ENCODE peak calls at places on chromosomes 7 and 10, in four cellular contexts. One of them, this sample, is unnamed.

GRCh38 chr10:120971671-120972070 is 120.5 kb downstream of the WDR11 start:
- DNase-seq in stomach: no peak
- DNase-seq in gastrocnemius medialis: no peak
- DNase-seq in NB4: no peak
- DNase-seq in this sample: no peak

GRCh38 chr7:157738064-157738460 is 401.3 kb downstream of the DNAJB6 start:
- DNase-seq in stomach: no peak
- DNase-seq in gastrocnemius medialis: no peak
- DNase-seq in NB4: no peak
- DNase-seq in this sample: no peak

GRCh38 chr10:4512557-4513286 is 313.3 kb upstream of the AKR1E2 start:
- DNase-seq in stomach: peak
- DNase-seq in gastrocnemius medialis: peak
- DNase-seq in NB4: peak
- DNase-seq in this sample: peak

GRCh38 chr10:117745301-117745700 is 202.8 kb downstream of the EMX2 start:
- DNase-seq in stomach: no peak
- DNase-seq in gastrocnemius medialis: no peak
- DNase-seq in NB4: no peak
- DNase-seq in this sample: no peak

GRCh38 chr10:107340345-107340744 is 175.8 kb upstream of the SORCS1 start:
- DNase-seq in stomach: no peak
- DNase-seq in gastrocnemius medialis: no peak
- DNase-seq in NB4: peak
- DNase-seq in this sample: no peak

GRCh38 chr7:6392712-6393666 is 54.8 kb downstream of the DAGLB start:
- DNase-seq in stomach: peak
- DNase-seq in gastrocnemius medialis: peak
- DNase-seq in NB4: peak
- DNase-seq in this sample: peak

GRCh38 chr10:25682203-25682950 is 251.7 kb upstream of the MYO3A start:
- DNase-seq in stomach: no peak
- DNase-seq in gastrocnemius medialis: peak
- DNase-seq in NB4: no peak
- DNase-seq in this sample: no peak

GRCh38 chr7:105496501-105496900 is 25.6 kb downstream of the PUS7 start:
- DNase-seq in stomach: no peak
- DNase-seq in gastrocnemius medialis: no peak
- DNase-seq in NB4: no peak
- DNase-seq in this sample: no peak

GRCh38 chr7:101681170-101682007 is 52.3 kb upstream of the MYL10 start:
- DNase-seq in stomach: peak
- DNase-seq in gastrocnemius medialis: peak
- DNase-seq in NB4: peak
- DNase-seq in this sample: no peak

DNA sequence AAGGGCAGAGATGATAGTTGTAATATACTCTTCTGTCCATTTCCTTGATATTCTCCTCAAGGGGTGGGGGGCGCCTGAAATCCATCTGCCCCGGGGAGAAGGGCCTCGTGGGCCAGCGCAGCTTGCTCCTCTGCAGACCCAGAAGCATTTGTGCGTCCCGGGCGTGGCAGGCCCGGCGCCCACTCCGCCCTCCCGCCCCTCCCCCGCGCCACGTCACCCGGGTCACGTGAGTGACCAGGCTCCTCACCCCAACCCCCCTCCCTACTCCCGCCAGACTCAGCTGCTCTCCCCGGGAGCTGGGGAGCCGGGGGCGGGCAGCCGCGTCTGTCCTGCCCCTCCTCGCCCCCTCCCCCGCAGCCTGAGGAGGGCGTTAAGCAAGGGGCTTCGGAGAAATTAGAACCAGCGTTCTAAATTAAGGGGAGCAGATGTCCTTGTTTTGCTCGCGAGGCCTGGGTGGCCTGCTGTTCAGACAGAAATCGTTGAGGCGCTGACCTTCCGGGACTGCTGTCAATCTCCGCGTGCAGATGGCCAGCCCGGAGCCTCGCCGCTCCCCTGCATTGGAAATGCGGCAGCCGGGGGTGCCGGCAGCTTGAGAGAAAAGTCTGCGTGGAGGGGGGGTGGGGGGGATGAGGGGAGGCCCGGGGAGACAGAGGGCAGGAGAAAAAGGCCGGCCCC is 102.1 kb upstream of the ZNF438 start:
- DNase-seq in stomach: peak
- DNase-seq in gastrocnemius medialis: peak
- DNase-seq in NB4: peak
- DNase-seq in this sample: peak
- TF ChIP-seq POLR2A in stomach: no peak
- TF ChIP-seq POLR2A in gastrocnemius medialis: peak
- TF ChIP-seq POLR2A in NB4: peak
- TF ChIP-seq POLR2A in this sample: no peak

GRCh38 chr10:59944339-59944935 is 38.1 kb upstream of the CCDC6 start:
- DNase-seq in stomach: no peak
- DNase-seq in gastrocnemius medialis: no peak
- DNase-seq in NB4: no peak
- DNase-seq in this sample: no peak

GRCh38 chr10:59949608-59950007 is 43.3 kb upstream of the CCDC6 start:
- DNase-seq in stomach: no peak
- DNase-seq in gastrocnemius medialis: no peak
- DNase-seq in NB4: no peak
- DNase-seq in this sample: no peak

GRCh38 chr10:59942556-59942955 is 36.2 kb upstream of the CCDC6 start:
- DNase-seq in stomach: no peak
- DNase-seq in gastrocnemius medialis: no peak
- DNase-seq in NB4: no peak
- DNase-seq in this sample: no peak

GRCh38 chr10:59945590-59945989 is 39.2 kb upstream of the CCDC6 start:
- DNase-seq in stomach: no peak
- DNase-seq in gastrocnemius medialis: no peak
- DNase-seq in NB4: no peak
- DNase-seq in this sample: no peak

GRCh38 chr10:59945991-59946390 is 39.6 kb upstream of the CCDC6 start:
- DNase-seq in stomach: no peak
- DNase-seq in gastrocnemius medialis: no peak
- DNase-seq in NB4: no peak
- DNase-seq in this sample: no peak
- TF ChIP-seq POLR2A in stomach: no peak
- TF ChIP-seq POLR2A in gastrocnemius medialis: no peak
- TF ChIP-seq POLR2A in NB4: no peak
- TF ChIP-seq POLR2A in this sample: no peak

GRCh38 chr10:70051878-70052277 is 768 bp upstream of the MACROH2A2 start:
- DNase-seq in stomach: no peak
- DNase-seq in gastrocnemius medialis: no peak
- DNase-seq in NB4: no peak
- DNase-seq in this sample: no peak

GRCh38 chr10:70053896-70054641 is 1.4 kb downstream of the MACROH2A2 start:
- DNase-seq in stomach: no peak
- DNase-seq in gastrocnemius medialis: no peak
- DNase-seq in NB4: no peak
- DNase-seq in this sample: no peak

GRCh38 chr10:70054902-70055301 is 2.3 kb downstream of the MACROH2A2 start:
- DNase-seq in stomach: no peak
- DNase-seq in gastrocnemius medialis: no peak
- DNase-seq in NB4: no peak
- DNase-seq in this sample: no peak

GRCh38 chr10:70053212-70053895 is 708 bp downstream of the MACROH2A2 start:
- DNase-seq in stomach: no peak
- DNase-seq in gastrocnemius medialis: no peak
- DNase-seq in NB4: no peak
- DNase-seq in this sample: no peak

DNA sequence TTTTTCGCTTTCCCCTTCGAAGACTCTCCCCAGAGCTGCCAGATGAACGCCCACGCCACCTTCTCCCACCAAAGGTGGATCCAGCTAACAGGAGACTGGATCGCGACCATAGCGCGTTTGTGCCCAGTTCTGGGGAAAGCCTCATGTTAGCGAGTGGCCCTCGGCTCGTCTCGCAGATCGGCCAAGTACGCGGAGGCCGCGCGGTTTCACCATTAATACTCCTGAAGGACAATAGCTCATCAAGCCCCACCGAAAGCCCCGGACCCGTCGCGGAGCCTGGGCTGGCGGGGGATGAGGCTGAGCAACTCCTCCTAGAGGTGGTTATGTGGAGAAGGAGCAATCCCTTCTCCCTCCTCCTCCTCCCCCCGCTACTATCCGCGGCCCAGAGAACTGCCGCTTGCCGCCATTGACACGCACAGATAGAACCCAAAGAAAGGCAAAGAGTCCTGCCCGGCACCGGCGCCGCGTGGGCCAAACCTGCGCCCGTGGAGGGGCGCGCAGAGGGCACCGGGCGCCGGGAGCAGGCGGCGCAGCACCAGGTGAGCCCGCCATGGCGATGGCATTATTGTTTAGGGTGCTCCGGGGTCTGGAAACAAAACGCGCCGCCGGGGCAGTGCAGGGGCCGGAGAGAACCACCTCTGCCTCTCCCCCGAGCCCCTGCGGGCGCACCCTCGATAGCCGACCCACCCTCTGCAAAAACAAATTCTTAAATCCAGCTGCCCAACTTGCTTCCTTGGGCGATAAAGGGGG is at the start of gene MACROH2A2:
- DNase-seq in stomach: peak
- DNase-seq in gastrocnemius medialis: peak
- DNase-seq in NB4: no peak
- DNase-seq in this sample: no peak
- TF ChIP-seq POLR2A in stomach: no peak
- TF ChIP-seq POLR2A in gastrocnemius medialis: no peak
- TF ChIP-seq POLR2A in NB4: no peak
- TF ChIP-seq POLR2A in this sample: no peak

DNA sequence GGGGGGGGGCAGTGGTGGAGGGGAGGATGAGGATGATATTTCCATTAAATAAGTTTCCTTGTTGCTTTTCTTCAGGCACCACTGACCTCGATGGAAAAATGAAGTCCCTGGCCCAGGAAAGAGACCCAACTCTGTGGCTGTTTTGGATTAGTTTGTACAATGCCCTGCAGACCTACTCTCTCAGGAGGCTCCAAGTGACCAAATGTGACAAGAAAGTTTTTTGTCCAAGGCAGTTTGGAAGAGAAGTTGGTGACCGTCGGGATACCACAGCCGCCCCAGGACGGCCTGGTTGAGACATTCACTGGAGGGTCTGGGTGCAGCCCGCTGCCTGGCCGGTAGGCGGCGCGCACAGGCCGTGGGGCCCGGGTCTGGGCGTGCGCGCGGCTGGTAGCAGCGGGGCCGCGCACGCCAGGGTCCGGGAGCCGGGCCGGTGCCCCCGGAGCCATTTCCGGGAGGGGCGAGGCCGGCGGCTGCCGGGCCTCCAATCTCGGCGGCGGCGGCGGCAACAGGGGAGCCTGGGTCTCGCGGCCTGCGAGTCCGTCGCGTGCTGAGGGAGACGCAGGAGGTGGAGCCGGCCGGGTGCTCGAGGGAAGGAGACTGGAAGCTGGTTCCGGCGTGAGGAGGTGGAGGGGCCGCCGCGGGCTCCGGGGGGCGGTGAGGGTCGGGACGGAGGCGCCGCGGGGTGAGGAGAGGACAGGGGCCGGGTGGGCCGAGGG is at the start of gene SGPL1:
- DNase-seq in stomach: peak
- DNase-seq in gastrocnemius medialis: peak
- DNase-seq in NB4: peak
- DNase-seq in this sample: peak
- TF ChIP-seq POLR2A in stomach: no peak
- TF ChIP-seq POLR2A in gastrocnemius medialis: peak
- TF ChIP-seq POLR2A in NB4: peak
- TF ChIP-seq POLR2A in this sample: no peak

GRCh38 chr10:102644646-102645387 is 538 bp downstream of the TRIM8 start:
- DNase-seq in stomach: peak
- DNase-seq in gastrocnemius medialis: peak
- DNase-seq in NB4: peak
- DNase-seq in this sample: peak
- TF ChIP-seq POLR2A in stomach: no peak
- TF ChIP-seq POLR2A in gastrocnemius medialis: no peak
- TF ChIP-seq POLR2A in NB4: peak
- TF ChIP-seq POLR2A in this sample: peak

DNA sequence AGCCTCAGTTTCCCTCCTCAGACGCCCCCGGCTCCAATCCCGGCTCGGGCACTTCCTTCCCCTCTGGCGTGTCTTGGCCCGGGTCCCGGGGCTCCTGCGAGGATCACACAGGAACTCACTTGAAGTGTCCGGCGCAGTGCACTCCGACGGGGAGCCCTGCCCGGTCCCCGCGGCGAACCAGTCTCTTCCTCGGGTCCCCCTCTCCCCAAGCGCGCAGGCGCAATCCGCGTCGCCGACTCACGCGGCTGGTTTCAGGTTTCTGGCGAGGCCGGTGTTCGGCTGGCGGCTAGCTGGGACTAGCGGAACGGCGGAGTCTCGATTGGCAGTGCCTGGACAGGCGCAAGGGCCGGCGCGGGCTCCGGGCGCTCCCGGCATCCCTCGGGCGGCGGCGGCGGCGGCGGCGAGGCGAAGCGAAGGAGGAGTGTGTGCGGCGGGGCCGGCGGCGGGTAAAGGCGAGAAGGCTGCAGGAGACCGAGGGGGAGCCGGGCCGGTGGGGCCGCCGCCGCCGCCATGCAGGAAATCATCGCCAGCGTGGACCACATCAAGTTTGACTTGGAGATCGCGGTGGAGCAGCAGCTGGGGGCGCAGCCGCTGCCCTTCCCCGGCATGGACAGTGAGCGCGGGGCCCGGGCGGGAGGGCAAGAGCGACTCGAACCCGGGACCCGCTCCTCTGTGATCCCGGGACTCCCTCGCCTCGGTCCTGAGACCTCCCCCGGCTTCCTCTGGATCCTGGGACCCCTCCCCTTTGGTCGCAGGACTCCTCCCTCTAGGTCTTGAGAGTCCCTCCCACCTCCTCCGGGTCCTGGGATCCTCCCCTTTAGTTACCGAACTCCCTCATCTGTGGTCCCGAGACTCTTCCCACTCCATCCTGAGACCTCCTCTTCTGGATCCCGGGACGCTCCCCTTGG is at the start of the genes CPSF4 and PTCD1:
- DNase-seq in stomach: peak
- DNase-seq in gastrocnemius medialis: peak
- DNase-seq in NB4: peak
- DNase-seq in this sample: peak
- TF ChIP-seq POLR2A in stomach: no peak
- TF ChIP-seq POLR2A in gastrocnemius medialis: peak
- TF ChIP-seq POLR2A in NB4: peak
- TF ChIP-seq POLR2A in this sample: peak

This sample was measured in erythroblast.